ENCODE peak calls at places on chromosomes 11 and 22, in seven cellular contexts. G is HAP-1; U is heart right ventricle; P is body of pancreas; O is upper lobe of right lung; D is CD8-positive, alpha-beta memory T cell; I is mesenchymal stem cell. J is an unnamed sample. For H3K27me3, the result is how much of the 10 kb centered on the place peaks cover.

GRCh38 chr11:43681543-43681942 is 1.0 kb downstream of the HSD17B12 start:
- DNase-seq in G (no peak), U (no peak), P (no peak), O (no peak), D (no peak), I (peak), J (no peak)

GRCh38 chr22:44133161-44133560 is 47.6 kb upstream of the PARVG start:
- DNase-seq in G (no peak), U (no peak), P (no peak), O (no peak), D (no peak), I (no peak), J (no peak)

GRCh38 chr11:119167933-119168332 is 592 bp upstream of the NLRX1 start:
- DNase-seq in G (no peak), U (no peak), P (no peak), O (no peak), D (no peak), I (no peak), J (no peak)

GRCh38 chr22:49564666-49565515 is 262.8 kb downstream of the BRD1 start:
- DNase-seq in G (peak), U (no peak), P (no peak), O (no peak), D (no peak), I (no peak), J (no peak)

GRCh38 chr22:29914165-29914564 is 31.2 kb downstream of the MTMR3 start:
- DNase-seq in G (no peak), U (no peak), P (no peak), O (no peak), D (no peak), I (peak), J (peak)

GRCh38 chr11:1425006-1425405 is 35.3 kb downstream of the BRSK2 start:
- DNase-seq in G (no peak), U (no peak), P (no peak), O (no peak), D (no peak), I (no peak), J (no peak)

GRCh38 chr11:11582261-11582701 is 39.5 kb downstream of the GALNT18 start:
- DNase-seq in G (no peak), U (no peak), P (no peak), O (no peak), D (no peak), I (no peak), J (no peak)

GRCh38 chr11:15074206-15075161 is 1.1 kb downstream of the CALCB start:
- DNase-seq in G (peak), U (peak), P (peak), O (peak), D (peak), I (peak), J (peak)

GRCh38 chr11:43989162-43989961 is 46.9 kb downstream of the C11orf96 start:
- DNase-seq in G (no peak), U (peak), P (peak), O (no peak), D (no peak), I (peak), J (no peak)

GRCh38 chr11:94563176-94563847 is 3.9 kb upstream of the PIWIL4 start:
- DNase-seq in G (no peak), U (no peak), P (no peak), O (no peak), D (no peak), I (peak), J (peak)

GRCh38 chr11:17801166-17801565 is 66.6 kb downstream of the KCNC1 start:
- DNase-seq in G (peak), U (no peak), P (no peak), O (no peak), D (no peak), I (no peak), J (no peak)

GRCh38 chr22:30697975-30698374 is 3.3 kb downstream of the OSBP2 start:
- DNase-seq in G (no peak), U (no peak), P (no peak), O (peak), D (no peak), I (no peak), J (no peak)

GRCh38 chr11:71304491-71304890 is 52.1 kb upstream of the SHANK2 start:
- DNase-seq in G (no peak), U (no peak), P (no peak), O (peak), D (no peak), I (no peak), J (no peak)

GRCh38 chr11:96704847-96705246 is 315.0 kb downstream of the JRKL start:
- DNase-seq in G (no peak), U (no peak), P (no peak), O (no peak), D (no peak), I (no peak), J (no peak)

GRCh38 chr11:15158351-15159015 is 43.8 kb downstream of the INSC start:
- DNase-seq in G (no peak), U (no peak), P (no peak), O (no peak), D (no peak), I (peak), J (peak)

GRCh38 chr22:38250642-38251354 is 22.0 kb downstream of the TMEM184B start:
- DNase-seq in G (no peak), U (no peak), P (no peak), O (no peak), D (no peak), I (no peak), J (no peak)

GRCh38 chr22:25358421-25359170 is 139.2 kb downstream of the CRYBB2 start:
- DNase-seq in G (no peak), U (no peak), P (peak), O (peak), D (no peak), I (no peak), J (no peak)

GRCh38 chr11:126189109-126189929 is 22.1 kb downstream of the RPUSD4 start:
- DNase-seq in G (no peak), U (no peak), P (no peak), O (peak), D (no peak), I (no peak), J (no peak)

GRCh38 chr11:114678125-114679036 is at the start of gene NXPE2:
- DNase-seq in G (no peak), U (no peak), P (no peak), O (no peak), D (no peak), I (peak), J (peak)

GRCh38 chr11:61968758-61969390 is 1.4 kb upstream of the FTH1 start:
- DNase-seq in G (peak), U (no peak), P (peak), O (peak), D (no peak), I (no peak), J (no peak)

GRCh38 chr11:45259607-45260006 is 26.5 kb downstream of the SYT13 start:
- DNase-seq in G (no peak), U (no peak), P (no peak), O (no peak), D (no peak), I (no peak), J (no peak)

GRCh38 chr11:67023957-67024353 is 1.0 kb downstream of the SYT12 start:
- DNase-seq in G (no peak), U (no peak), P (no peak), O (no peak), D (no peak), I (no peak), J (no peak)

GRCh38 chr22:29109853-29110252 is 37.0 kb downstream of the KREMEN1 start:
- DNase-seq in G (no peak), U (no peak), P (no peak), O (no peak), D (no peak), I (peak), J (no peak)

GRCh38 chr11:71269603-71270511 is 17.5 kb upstream of the SHANK2 start:
- DNase-seq in G (no peak), U (no peak), P (no peak), O (peak), D (no peak), I (no peak), J (no peak)

GRCh38 chr11:75677275-75677674 is 8.4 kb upstream of the MAP6 start:
- DNase-seq in G (no peak), U (no peak), P (no peak), O (no peak), D (no peak), I (no peak), J (no peak)

GRCh38 chr11:47236482-47236881 is 12.1 kb downstream of the ACP2 start:
- DNase-seq in G (no peak), U (no peak), P (no peak), O (no peak), D (no peak), I (peak), J (peak)

GRCh38 chr22:32862083-32862482 is 60.6 kb downstream of the TIMP3 start:
- DNase-seq in G (no peak), U (no peak), P (no peak), O (no peak), D (no peak), I (peak), J (no peak)

GRCh38 chr11:94800394-94800793 is 32.2 kb downstream of the AMOTL1 start:
- DNase-seq in G (no peak), U (no peak), P (peak), O (no peak), D (no peak), I (no peak), J (peak)

GRCh38 chr11:6353367-6353987 is 33.2 kb upstream of the CAVIN3 start:
- DNase-seq in G (peak), U (no peak), P (peak), O (no peak), D (peak), I (peak), J (peak)

GRCh38 chr11:6251990-6252473 is 7.6 kb upstream of the CCKBR start:
- DNase-seq in G (no peak), U (no peak), P (peak), O (no peak), D (no peak), I (peak), J (peak)

GRCh38 chr11:73384871-73385692 is 8.9 kb downstream of the RELT start:
- DNase-seq in G (no peak), U (peak), P (no peak), O (peak), D (no peak), I (peak), J (peak)

GRCh38 chr11:122853971-122854446 is 15.7 kb downstream of the CRTAM start:
- DNase-seq in G (peak), U (no peak), P (peak), O (no peak), D (peak), I (peak), J (peak)

GRCh38 chr11:130426223-130427048 is 2.0 kb downstream of the ADAMTS8 start:
- DNase-seq in G (no peak), U (no peak), P (no peak), O (no peak), D (no peak), I (no peak), J (no peak)

DNA sequence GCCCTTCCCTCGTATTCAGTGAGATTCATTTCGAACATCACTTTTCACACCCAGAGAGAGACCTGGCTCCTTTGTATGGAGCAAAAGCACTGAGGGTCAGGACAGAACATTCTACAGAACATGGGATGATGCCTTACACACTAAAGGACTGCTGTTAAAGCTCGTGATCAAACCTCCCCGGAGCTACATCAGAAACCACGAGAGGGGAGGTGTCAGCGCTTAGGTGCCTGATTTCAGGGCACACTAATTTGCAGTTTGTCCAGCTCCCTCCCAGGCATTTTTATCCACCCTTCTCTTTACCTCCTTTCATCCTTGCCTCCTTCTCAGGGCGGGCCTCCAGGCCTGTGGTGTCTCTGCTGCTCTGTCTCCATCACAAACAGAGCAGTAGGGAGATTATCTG is 127.5 kb downstream of the VPREB1 start:
- DNase-seq in G (no peak), U (no peak), P (no peak), O (no peak), D (no peak), I (no peak), J (no peak)
- H3K27me3 ChIP-seq in G (under half), U (under half), P (under half), O (under half), D (under half), I (under half), J (half or more)

GRCh38 chr11:118152020-118152551 is 537 bp downstream of the SCN4B start:
- DNase-seq in G (peak), U (no peak), P (no peak), O (no peak), D (no peak), I (no peak), J (no peak)
- H3K27me3 ChIP-seq in G (under half), U (under half), P (under half), O (under half), D (under half), I (half or more), J (half or more)

DNA sequence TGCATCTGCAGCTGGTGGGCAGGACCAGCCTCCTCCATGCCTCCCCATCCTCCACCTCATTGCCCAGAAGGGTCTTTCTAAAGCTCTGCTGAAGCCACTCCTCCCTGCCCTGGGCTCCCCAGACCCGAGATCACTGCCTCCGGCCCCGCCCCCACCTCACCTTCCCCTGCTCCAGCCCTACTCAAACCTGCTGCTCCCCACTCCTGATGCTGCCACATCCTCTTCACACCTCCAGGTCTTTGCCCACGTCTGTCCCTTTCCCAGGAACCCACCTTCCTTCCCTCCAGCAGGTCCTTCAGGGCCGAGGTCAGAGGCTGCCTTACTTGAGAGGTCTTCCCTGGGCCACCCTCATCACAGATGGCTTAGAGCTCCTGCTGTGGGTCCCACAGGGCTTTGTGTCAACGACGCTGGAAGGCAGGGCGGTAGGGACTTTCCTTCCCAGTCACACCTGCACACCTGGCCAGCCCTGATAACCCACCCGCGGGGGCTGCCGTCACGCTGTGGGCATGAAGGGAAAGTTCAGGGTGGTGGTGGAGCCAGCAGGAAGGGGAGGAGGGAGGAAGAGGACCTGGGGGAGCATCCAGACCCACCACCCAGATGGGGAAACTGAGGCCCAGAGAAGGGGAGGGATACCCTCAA is 11.9 kb downstream of the WNT7B start:
- DNase-seq in G (no peak), U (no peak), P (no peak), O (no peak), D (no peak), I (no peak), J (no peak)
- H3K27me3 ChIP-seq in G (under half), U (under half), P (under half), O (under half), D (under half), I (under half), J (half or more)

DNA sequence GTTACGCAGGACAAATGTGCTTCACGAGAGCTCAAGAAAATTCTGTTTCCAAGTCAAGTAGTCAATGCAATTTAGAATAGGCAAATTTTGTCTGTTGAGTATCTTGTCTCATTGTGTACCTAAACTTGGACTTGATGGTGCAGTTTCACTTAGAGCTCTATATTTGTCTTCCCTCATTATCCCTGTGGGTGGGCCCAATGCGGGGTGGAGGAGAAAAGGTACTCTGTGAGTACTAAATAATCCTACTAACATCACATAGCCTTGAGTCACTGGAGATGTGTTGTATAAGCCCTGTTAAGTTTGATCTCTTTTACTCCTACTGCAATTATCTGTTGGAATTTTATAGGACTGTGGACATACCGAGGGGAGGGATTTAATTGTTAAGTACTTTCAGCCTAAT is 331.2 kb downstream of the METTL15 start:
- DNase-seq in G (no peak), U (no peak), P (no peak), O (no peak), D (no peak), I (no peak), J (no peak)
- H3K27me3 ChIP-seq in G (under half), U (under half), P (under half), O (under half), D (under half), I (under half), J (under half)

DNA sequence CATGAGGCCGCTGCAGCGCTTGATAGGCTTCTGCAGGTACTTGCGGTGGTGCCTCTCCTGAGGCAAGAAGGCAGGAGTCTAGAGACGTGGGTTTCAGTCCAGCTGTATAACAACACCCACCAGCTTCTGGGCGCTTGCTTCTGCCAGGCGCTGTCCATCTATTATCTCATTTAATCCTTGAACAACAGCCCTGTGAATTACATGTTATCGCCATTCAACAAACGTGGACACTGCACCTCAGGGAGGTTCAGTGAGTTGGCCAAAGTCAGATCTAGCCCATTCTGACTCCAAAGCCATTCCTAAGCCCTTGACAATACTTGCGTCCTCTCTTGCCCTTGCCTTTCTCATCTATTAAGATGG is 436 bp upstream of the FAM181B start:
- DNase-seq in G (no peak), U (no peak), P (no peak), O (no peak), D (no peak), I (no peak), J (no peak)
- H3K27me3 ChIP-seq in G (under half), U (under half), P (under half), O (half or more), D (under half), I (under half), J (under half)

GRCh38 chr11:32435511-32435946 is at the start of gene WT1:
- DNase-seq in G (peak), U (peak), P (no peak), O (no peak), D (no peak), I (no peak), J (no peak)
- H3K27me3 ChIP-seq in G (under half), U (under half), P (under half), O (half or more), D (under half), I (half or more), J (half or more)

DNA sequence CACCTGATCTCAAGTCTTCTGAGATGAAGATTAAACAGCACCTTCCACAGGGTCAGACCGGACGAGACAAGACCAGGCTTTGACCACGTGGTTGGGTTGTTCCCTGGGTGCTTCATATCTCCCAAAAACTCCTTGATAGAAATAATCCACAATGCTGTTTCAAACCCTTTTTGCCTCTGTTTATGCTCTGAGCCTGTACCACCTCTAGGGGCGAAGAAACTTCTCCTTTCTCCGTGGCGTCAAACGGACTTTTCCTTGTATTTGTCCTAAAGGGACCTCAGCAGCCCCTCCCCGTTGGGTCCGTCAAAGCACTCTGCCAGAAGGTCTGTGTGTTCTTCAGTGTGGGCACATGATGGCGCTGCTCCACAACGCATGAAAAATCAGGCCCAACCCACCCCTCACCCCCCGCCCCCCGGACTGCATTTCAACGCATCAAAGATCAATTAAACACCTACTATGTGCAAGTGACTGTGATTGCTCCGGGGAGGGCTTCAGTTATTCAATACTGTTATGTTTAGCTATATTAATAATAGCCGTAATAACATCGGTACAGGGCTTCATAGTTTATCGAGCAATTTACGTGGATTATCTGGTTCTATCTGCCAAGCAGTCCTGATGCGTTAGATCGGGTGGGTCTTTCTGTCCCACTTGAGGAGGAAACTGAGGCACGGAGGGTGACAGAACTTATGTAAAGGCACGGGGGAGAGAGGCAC is 17.3 kb upstream of the EIF3D start:
- DNase-seq in G (peak), U (no peak), P (peak), O (no peak), D (no peak), I (peak), J (peak)
- H3K27me3 ChIP-seq in G (under half), U (under half), P (under half), O (under half), D (under half), I (under half), J (under half)

J was measured in adipocyte.